ENCODE peak calls at places on chromosomes 5 and 9, in four cellular contexts. One of them, this sample, is unnamed.

GRCh38 chr9:104861406-104861805 is 66.5 kb downstream of the ABCA1 start:
- DNase-seq in activated CD4-positive, CD25-positive, alpha-beta regulatory T cell: no peak
- DNase-seq in epithelial cell of esophagus: no peak
- DNase-seq in GM13976: no peak
- DNase-seq in this sample: no peak

GRCh38 chr9:85741112-85741874 is 461 bp downstream of the AGTPBP1 start:
- DNase-seq in activated CD4-positive, CD25-positive, alpha-beta regulatory T cell: peak
- DNase-seq in epithelial cell of esophagus: peak
- DNase-seq in GM13976: peak
- DNase-seq in this sample: peak

GRCh38 chr5:175246242-175246891 is 197.6 kb downstream of the DRD1 start:
- DNase-seq in activated CD4-positive, CD25-positive, alpha-beta regulatory T cell: no peak
- DNase-seq in epithelial cell of esophagus: peak
- DNase-seq in GM13976: no peak
- DNase-seq in this sample: no peak

GRCh38 chr5:57655228-57655627 is 172.6 kb upstream of the ACTBL2 start:
- DNase-seq in activated CD4-positive, CD25-positive, alpha-beta regulatory T cell: no peak
- DNase-seq in epithelial cell of esophagus: no peak
- DNase-seq in GM13976: no peak
- DNase-seq in this sample: no peak

GRCh38 chr9:13750639-13751038 is 471.1 kb upstream of the MPDZ start:
- DNase-seq in activated CD4-positive, CD25-positive, alpha-beta regulatory T cell: no peak
- DNase-seq in epithelial cell of esophagus: no peak
- DNase-seq in GM13976: no peak
- DNase-seq in this sample: peak

GRCh38 chr5:73135429-73136276 is 15.3 kb downstream of the TMEM171 start:
- DNase-seq in activated CD4-positive, CD25-positive, alpha-beta regulatory T cell: no peak
- DNase-seq in epithelial cell of esophagus: no peak
- DNase-seq in GM13976: no peak
- DNase-seq in this sample: no peak

GRCh38 chr5:179827684-179828083 is 7.0 kb downstream of the SQSTM1 start:
- DNase-seq in activated CD4-positive, CD25-positive, alpha-beta regulatory T cell: no peak
- DNase-seq in epithelial cell of esophagus: peak
- DNase-seq in GM13976: peak
- DNase-seq in this sample: no peak

GRCh38 chr9:27276182-27277030 is 20.5 kb downstream of the EQTN start:
- DNase-seq in activated CD4-positive, CD25-positive, alpha-beta regulatory T cell: no peak
- DNase-seq in epithelial cell of esophagus: peak
- DNase-seq in GM13976: peak
- DNase-seq in this sample: peak

GRCh38 chr5:120228262-120229031 is 235.7 kb upstream of the PRR16 start:
- DNase-seq in activated CD4-positive, CD25-positive, alpha-beta regulatory T cell: no peak
- DNase-seq in epithelial cell of esophagus: peak
- DNase-seq in GM13976: no peak
- DNase-seq in this sample: no peak